ENCODE peak calls at places on chromosomes 1 and 21, in eight cellular contexts. One of them, this sample, is unnamed.

GRCh38 chr21:45135868-45136267 is 61.5 kb downstream of the ADARB1 start:
- DNase-seq in fibroblast of mammary gland: no peak
- DNase-seq in heart right ventricle: no peak
- DNase-seq in AG04450: no peak
- DNase-seq in epithelial cell of esophagus: no peak
- DNase-seq in transverse colon: no peak
- DNase-seq in endodermal cell: no peak
- DNase-seq in HCT116: no peak
- DNase-seq in this sample: no peak

GRCh38 chr21:31283025-31283424 is 61.0 kb downstream of the TIAM1 start:
- DNase-seq in epithelial cell of esophagus: peak
- DNase-seq in transverse colon: no peak
- DNase-seq in heart right ventricle: no peak
- DNase-seq in HCT116: no peak
- DNase-seq in fibroblast of mammary gland: no peak
- DNase-seq in endodermal cell: no peak
- DNase-seq in AG04450: no peak
- DNase-seq in this sample: no peak

GRCh38 chr1:220956861-220957605 is 77.8 kb downstream of the HLX start:
- DNase-seq in fibroblast of mammary gland: peak
- DNase-seq in heart right ventricle: no peak
- DNase-seq in epithelial cell of esophagus: peak
- DNase-seq in transverse colon: no peak
- DNase-seq in endodermal cell: no peak
- DNase-seq in AG04450: peak
- DNase-seq in HCT116: no peak
- DNase-seq in this sample: peak

GRCh38 chr1:184160236-184160635 is 108.7 kb downstream of the TSEN15 start:
- DNase-seq in heart right ventricle: no peak
- DNase-seq in AG04450: no peak
- DNase-seq in epithelial cell of esophagus: peak
- DNase-seq in transverse colon: no peak
- DNase-seq in HCT116: no peak
- DNase-seq in endodermal cell: no peak
- DNase-seq in fibroblast of mammary gland: peak
- DNase-seq in this sample: peak

GRCh38 chr1:58780586-58781452 is 3.0 kb downstream of the JUN start:
- DNase-seq in fibroblast of mammary gland: no peak
- DNase-seq in AG04450: no peak
- DNase-seq in transverse colon: no peak
- DNase-seq in epithelial cell of esophagus: peak
- DNase-seq in HCT116: no peak
- DNase-seq in endodermal cell: no peak
- DNase-seq in heart right ventricle: no peak
- DNase-seq in this sample: no peak

GRCh38 chr1:217539510-217539909 is 91.4 kb downstream of the GPATCH2 start:
- DNase-seq in fibroblast of mammary gland: no peak
- DNase-seq in epithelial cell of esophagus: no peak
- DNase-seq in endodermal cell: no peak
- DNase-seq in AG04450: no peak
- DNase-seq in transverse colon: no peak
- DNase-seq in heart right ventricle: no peak
- DNase-seq in HCT116: no peak
- DNase-seq in this sample: no peak

GRCh38 chr1:226625832-226626576 is 77.4 kb downstream of the STUM start:
- DNase-seq in transverse colon: peak
- DNase-seq in epithelial cell of esophagus: no peak
- DNase-seq in HCT116: no peak
- DNase-seq in fibroblast of mammary gland: no peak
- DNase-seq in heart right ventricle: no peak
- DNase-seq in endodermal cell: no peak
- DNase-seq in AG04450: no peak
- DNase-seq in this sample: no peak

GRCh38 chr1:15337656-15338402 is 71.9 kb upstream of the EFHD2 start:
- DNase-seq in HCT116: peak
- DNase-seq in heart right ventricle: no peak
- DNase-seq in fibroblast of mammary gland: peak
- DNase-seq in epithelial cell of esophagus: peak
- DNase-seq in endodermal cell: no peak
- DNase-seq in AG04450: no peak
- DNase-seq in transverse colon: no peak
- DNase-seq in this sample: peak

GRCh38 chr1:11116318-11116717 is 16.6 kb upstream of the EXOSC10 start:
- DNase-seq in endodermal cell: no peak
- DNase-seq in transverse colon: no peak
- DNase-seq in AG04450: no peak
- DNase-seq in HCT116: no peak
- DNase-seq in heart right ventricle: no peak
- DNase-seq in fibroblast of mammary gland: no peak
- DNase-seq in epithelial cell of esophagus: no peak
- DNase-seq in this sample: no peak

GRCh38 chr1:14117700-14118099 is 417.7 kb downstream of the PRDM2 start:
- DNase-seq in heart right ventricle: no peak
- DNase-seq in endodermal cell: no peak
- DNase-seq in fibroblast of mammary gland: no peak
- DNase-seq in HCT116: no peak
- DNase-seq in epithelial cell of esophagus: peak
- DNase-seq in AG04450: no peak
- DNase-seq in transverse colon: no peak
- DNase-seq in this sample: no peak

GRCh38 chr1:226388131-226388530 is 19.8 kb downstream of the PARP1 start:
- DNase-seq in heart right ventricle: no peak
- DNase-seq in fibroblast of mammary gland: no peak
- DNase-seq in transverse colon: no peak
- DNase-seq in endodermal cell: no peak
- DNase-seq in HCT116: no peak
- DNase-seq in AG04450: no peak
- DNase-seq in epithelial cell of esophagus: no peak
- DNase-seq in this sample: no peak

GRCh38 chr21:15160136-15160535 is 95.3 kb upstream of the NRIP1 start:
- DNase-seq in HCT116: no peak
- DNase-seq in epithelial cell of esophagus: no peak
- DNase-seq in heart right ventricle: no peak
- DNase-seq in fibroblast of mammary gland: no peak
- DNase-seq in endodermal cell: no peak
- DNase-seq in AG04450: no peak
- DNase-seq in transverse colon: no peak
- DNase-seq in this sample: no peak

GRCh38 chr21:39373634-39374033 is 24.7 kb upstream of the HMGN1 start:
- DNase-seq in heart right ventricle: no peak
- DNase-seq in HCT116: no peak
- DNase-seq in endodermal cell: peak
- DNase-seq in epithelial cell of esophagus: peak
- DNase-seq in transverse colon: no peak
- DNase-seq in AG04450: no peak
- DNase-seq in fibroblast of mammary gland: peak
- DNase-seq in this sample: no peak

GRCh38 chr1:167720965-167721616 is 691 bp upstream of the MPZL1 start:
- DNase-seq in fibroblast of mammary gland: peak
- DNase-seq in AG04450: no peak
- DNase-seq in heart right ventricle: no peak
- DNase-seq in endodermal cell: peak
- DNase-seq in transverse colon: peak
- DNase-seq in HCT116: no peak
- DNase-seq in epithelial cell of esophagus: peak
- DNase-seq in this sample: peak

GRCh38 chr1:178919581-178919980 is 48.7 kb upstream of the ANGPTL1 start:
- DNase-seq in AG04450: no peak
- DNase-seq in endodermal cell: no peak
- DNase-seq in fibroblast of mammary gland: no peak
- DNase-seq in HCT116: no peak
- DNase-seq in heart right ventricle: no peak
- DNase-seq in epithelial cell of esophagus: no peak
- DNase-seq in transverse colon: no peak
- DNase-seq in this sample: no peak

GRCh38 chr1:152013664-152014237 is 20.1 kb upstream of the S100A10 start:
- DNase-seq in heart right ventricle: no peak
- DNase-seq in endodermal cell: peak
- DNase-seq in fibroblast of mammary gland: peak
- DNase-seq in epithelial cell of esophagus: peak
- DNase-seq in HCT116: no peak
- DNase-seq in AG04450: no peak
- DNase-seq in transverse colon: peak
- DNase-seq in this sample: no peak

GRCh38 chr21:31529406-31529805 is 130.1 kb upstream of the SOD1 start:
- DNase-seq in epithelial cell of esophagus: no peak
- DNase-seq in heart right ventricle: no peak
- DNase-seq in AG04450: no peak
- DNase-seq in endodermal cell: no peak
- DNase-seq in HCT116: no peak
- DNase-seq in fibroblast of mammary gland: no peak
- DNase-seq in transverse colon: no peak
- DNase-seq in this sample: no peak

GRCh38 chr1:2060082-2060481 is 9.9 kb downstream of the PRKCZ start:
- DNase-seq in epithelial cell of esophagus: no peak
- DNase-seq in transverse colon: no peak
- DNase-seq in heart right ventricle: peak
- DNase-seq in fibroblast of mammary gland: no peak
- DNase-seq in endodermal cell: no peak
- DNase-seq in HCT116: no peak
- DNase-seq in AG04450: no peak
- DNase-seq in this sample: no peak

GRCh38 chr1:108119500-108119899 is 80.6 kb downstream of the SLC25A24 start:
- DNase-seq in transverse colon: no peak
- DNase-seq in HCT116: no peak
- DNase-seq in fibroblast of mammary gland: no peak
- DNase-seq in heart right ventricle: no peak
- DNase-seq in endodermal cell: no peak
- DNase-seq in AG04450: no peak
- DNase-seq in epithelial cell of esophagus: no peak
- DNase-seq in this sample: no peak

GRCh38 chr1:108124023-108124422 is 76.1 kb downstream of the SLC25A24 start:
- DNase-seq in transverse colon: no peak
- DNase-seq in endodermal cell: no peak
- DNase-seq in HCT116: no peak
- DNase-seq in fibroblast of mammary gland: no peak
- DNase-seq in epithelial cell of esophagus: no peak
- DNase-seq in heart right ventricle: no peak
- DNase-seq in AG04450: no peak
- DNase-seq in this sample: no peak

GRCh38 chr1:108120163-108120562 is 80.0 kb downstream of the SLC25A24 start:
- DNase-seq in heart right ventricle: no peak
- DNase-seq in fibroblast of mammary gland: no peak
- DNase-seq in endodermal cell: no peak
- DNase-seq in transverse colon: no peak
- DNase-seq in epithelial cell of esophagus: no peak
- DNase-seq in AG04450: no peak
- DNase-seq in HCT116: no peak
- DNase-seq in this sample: no peak

GRCh38 chr1:108124622-108125311 is 75.4 kb downstream of the SLC25A24 start:
- DNase-seq in heart right ventricle: no peak
- DNase-seq in fibroblast of mammary gland: no peak
- DNase-seq in epithelial cell of esophagus: no peak
- DNase-seq in transverse colon: no peak
- DNase-seq in AG04450: no peak
- DNase-seq in HCT116: no peak
- DNase-seq in endodermal cell: peak
- DNase-seq in this sample: no peak

GRCh38 chr1:108121361-108122143 is 78.6 kb downstream of the SLC25A24 start:
- DNase-seq in endodermal cell: peak
- DNase-seq in transverse colon: no peak
- DNase-seq in HCT116: no peak
- DNase-seq in heart right ventricle: peak
- DNase-seq in fibroblast of mammary gland: no peak
- DNase-seq in AG04450: no peak
- DNase-seq in epithelial cell of esophagus: peak
- DNase-seq in this sample: no peak
- TF ChIP-seq CTCF in endodermal cell: peak
- TF ChIP-seq CTCF in transverse colon: no peak
- TF ChIP-seq CTCF in HCT116: no peak
- TF ChIP-seq CTCF in heart right ventricle: peak
- TF ChIP-seq CTCF in fibroblast of mammary gland: no peak
- TF ChIP-seq CTCF in AG04450: peak
- TF ChIP-seq CTCF in epithelial cell of esophagus: no peak
- TF ChIP-seq CTCF in this sample: no peak

GRCh38 chr1:94792876-94793605 is 27.1 kb upstream of the SLC44A3 start:
- DNase-seq in endodermal cell: no peak
- DNase-seq in AG04450: no peak
- DNase-seq in heart right ventricle: no peak
- DNase-seq in fibroblast of mammary gland: peak
- DNase-seq in HCT116: no peak
- DNase-seq in transverse colon: no peak
- DNase-seq in epithelial cell of esophagus: no peak
- DNase-seq in this sample: peak
- H3K4me3 ChIP-seq in endodermal cell: no peak
- H3K4me3 ChIP-seq in AG04450: no peak
- H3K4me3 ChIP-seq in heart right ventricle: no peak
- H3K4me3 ChIP-seq in fibroblast of mammary gland: no peak
- H3K4me3 ChIP-seq in HCT116: no peak
- H3K4me3 ChIP-seq in transverse colon: no peak
- H3K4me3 ChIP-seq in epithelial cell of esophagus: no peak
- H3K4me3 ChIP-seq in this sample: no peak

GRCh38 chr1:229457436-229457835 is 23.5 kb upstream of the ACTA1 start:
- DNase-seq in endodermal cell: no peak
- DNase-seq in fibroblast of mammary gland: no peak
- DNase-seq in heart right ventricle: no peak
- DNase-seq in HCT116: no peak
- DNase-seq in AG04450: no peak
- DNase-seq in epithelial cell of esophagus: no peak
- DNase-seq in transverse colon: no peak
- DNase-seq in this sample: no peak

GRCh38 chr1:229448845-229449244 is 15.0 kb upstream of the ACTA1 start:
- DNase-seq in fibroblast of mammary gland: no peak
- DNase-seq in heart right ventricle: no peak
- DNase-seq in endodermal cell: no peak
- DNase-seq in AG04450: no peak
- DNase-seq in epithelial cell of esophagus: no peak
- DNase-seq in HCT116: no peak
- DNase-seq in transverse colon: no peak
- DNase-seq in this sample: no peak

GRCh38 chr1:229454056-229454455 is 20.2 kb upstream of the ACTA1 start:
- DNase-seq in fibroblast of mammary gland: no peak
- DNase-seq in heart right ventricle: no peak
- DNase-seq in epithelial cell of esophagus: no peak
- DNase-seq in transverse colon: no peak
- DNase-seq in AG04450: no peak
- DNase-seq in endodermal cell: peak
- DNase-seq in HCT116: no peak
- DNase-seq in this sample: no peak

GRCh38 chr1:229456016-229456415 is 22.1 kb upstream of the ACTA1 start:
- DNase-seq in transverse colon: no peak
- DNase-seq in heart right ventricle: no peak
- DNase-seq in AG04450: no peak
- DNase-seq in HCT116: no peak
- DNase-seq in epithelial cell of esophagus: no peak
- DNase-seq in fibroblast of mammary gland: peak
- DNase-seq in endodermal cell: no peak
- DNase-seq in this sample: no peak

GRCh38 chr1:229452956-229453801 is 19.3 kb upstream of the ACTA1 start:
- DNase-seq in heart right ventricle: no peak
- DNase-seq in fibroblast of mammary gland: peak
- DNase-seq in transverse colon: no peak
- DNase-seq in epithelial cell of esophagus: peak
- DNase-seq in HCT116: peak
- DNase-seq in AG04450: no peak
- DNase-seq in endodermal cell: no peak
- DNase-seq in this sample: no peak
- TF ChIP-seq CTCF in heart right ventricle: peak
- TF ChIP-seq CTCF in fibroblast of mammary gland: peak
- TF ChIP-seq CTCF in transverse colon: peak
- TF ChIP-seq CTCF in epithelial cell of esophagus: peak
- TF ChIP-seq CTCF in HCT116: peak
- TF ChIP-seq CTCF in AG04450: peak
- TF ChIP-seq CTCF in endodermal cell: peak
- TF ChIP-seq CTCF in this sample: peak

GRCh38 chr1:115828101-115829022 is 12.6 kb downstream of the NHLH2 start:
- DNase-seq in AG04450: no peak
- DNase-seq in transverse colon: no peak
- DNase-seq in endodermal cell: peak
- DNase-seq in epithelial cell of esophagus: no peak
- DNase-seq in heart right ventricle: no peak
- DNase-seq in fibroblast of mammary gland: peak
- DNase-seq in HCT116: no peak
- DNase-seq in this sample: no peak
- H3K4me3 ChIP-seq in AG04450: peak
- H3K4me3 ChIP-seq in transverse colon: peak
- H3K4me3 ChIP-seq in endodermal cell: peak
- H3K4me3 ChIP-seq in epithelial cell of esophagus: peak
- H3K4me3 ChIP-seq in heart right ventricle: peak
- H3K4me3 ChIP-seq in fibroblast of mammary gland: peak
- H3K4me3 ChIP-seq in HCT116: no peak
- H3K4me3 ChIP-seq in this sample: no peak

This sample was measured in AG09309.